ENCODE peak calls at places on chromosomes 5 and 9, in eight cellular contexts. U is mammary epithelial cell; B is neural progenitor cell; E is IMR-90; X is endothelial cell of umbilical vein; W is CD8-positive, alpha-beta T cell; C is thyroid gland; G is lower lobe of right lung. H is an unnamed sample.

GRCh38 chr9:110429453-110429852 is 91.8 kb upstream of the TXNDC8 start:
- DNase-seq in U (no peak), B (no peak), E (peak), X (no peak), W (no peak), C (no peak), G (no peak), H (peak)

GRCh38 chr5:41863871-41864486 is 6.2 kb downstream of the OXCT1 start:
- DNase-seq in U (peak), B (no peak), E (peak), X (no peak), W (no peak), C (no peak), G (no peak), H (peak)

GRCh38 chr5:178115136-178115834 is 2.0 kb downstream of the N4BP3 start:
- DNase-seq in U (no peak), B (peak), E (no peak), X (no peak), W (no peak), C (no peak), G (no peak), H (no peak)

GRCh38 chr5:1747079-1747802 is 52.4 kb downstream of the MRPL36 start:
- DNase-seq in U (no peak), B (no peak), E (no peak), X (no peak), W (no peak), C (no peak), G (peak), H (no peak)

GRCh38 chr5:178331491-178331981 is 98.9 kb upstream of the PHYKPL start:
- DNase-seq in U (no peak), B (peak), E (no peak), X (no peak), W (no peak), C (peak), G (peak), H (no peak)

GRCh38 chr5:155728857-155729683 is 597.9 kb upstream of the SGCD start:
- DNase-seq in U (peak), B (peak), E (no peak), X (no peak), W (no peak), C (no peak), G (peak), H (peak)

GRCh38 chr9:76302947-76303550 is 91.2 kb downstream of the RFK start:
- DNase-seq in U (peak), B (peak), E (peak), X (peak), W (no peak), C (peak), G (no peak), H (peak)

GRCh38 chr5:132746592-132747063 is 598 bp upstream of the CCNI2 start:
- DNase-seq in U (no peak), B (peak), E (no peak), X (peak), W (no peak), C (peak), G (no peak), H (no peak)

GRCh38 chr5:62316110-62316509 is 10.1 kb downstream of the KIF2A start:
- DNase-seq in U (no peak), B (no peak), E (peak), X (no peak), W (no peak), C (no peak), G (no peak), H (peak)

GRCh38 chr9:124780060-124780756 is 3.3 kb downstream of the OLFML2A start:
- DNase-seq in U (no peak), B (no peak), E (no peak), X (no peak), W (no peak), C (peak), G (no peak), H (peak)

GRCh38 chr5:72109625-72110024 is 2.4 kb downstream of the MAP1B start:
- DNase-seq in U (no peak), B (peak), E (no peak), X (no peak), W (no peak), C (no peak), G (no peak), H (peak)

GRCh38 chr9:24832307-24832706 is 286.6 kb upstream of the IZUMO3 start:
- DNase-seq in U (no peak), B (peak), E (no peak), X (no peak), W (no peak), C (no peak), G (no peak), H (peak)

GRCh38 chr9:19992556-19992955 is 203.7 kb upstream of the SLC24A2 start:
- DNase-seq in U (peak), B (no peak), E (peak), X (no peak), W (no peak), C (no peak), G (no peak), H (peak)

GRCh38 chr5:116806879-116807278 is 232.3 kb upstream of the SEMA6A start:
- DNase-seq in U (no peak), B (no peak), E (no peak), X (no peak), W (no peak), C (no peak), G (no peak), H (no peak)

GRCh38 chr5:102795546-102795945 is 40.4 kb downstream of the PAM start:
- DNase-seq in U (no peak), B (no peak), E (no peak), X (no peak), W (no peak), C (no peak), G (no peak), H (no peak)
- H3K4me3 ChIP-seq in U (no peak), B (no peak), E (no peak), X (no peak), W (no peak), C (no peak), G (no peak), H (no peak)

GRCh38 chr9:75013735-75014134 is 14.4 kb downstream of the CARNMT1 start:
- DNase-seq in U (no peak), B (no peak), E (no peak), X (no peak), W (no peak), C (no peak), G (no peak), H (no peak)

DNA sequence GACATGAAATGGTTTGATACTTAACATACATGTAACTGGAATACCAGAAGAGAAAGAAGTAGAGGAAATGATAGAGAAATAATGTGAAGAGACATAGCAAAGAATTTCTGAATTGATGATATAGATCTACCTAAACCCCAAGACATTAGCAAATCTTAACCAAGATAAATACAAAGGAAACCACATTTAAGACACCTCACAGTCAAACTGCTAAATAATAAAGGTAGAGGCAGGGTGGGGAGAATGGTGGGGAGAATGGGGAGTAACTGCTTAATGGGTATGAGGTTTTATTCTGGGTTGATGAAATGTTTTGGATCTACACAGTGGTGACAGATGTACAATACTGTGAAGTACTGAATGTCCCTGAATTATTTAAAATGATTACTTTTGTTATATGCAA is 17.5 kb downstream of the CARNMT1 start:
- DNase-seq in U (no peak), B (no peak), E (no peak), X (no peak), W (no peak), C (no peak), G (no peak), H (no peak)
- TF ChIP-seq CTCF in U (no peak), B (no peak), E (no peak), X (no peak), W (no peak), C (no peak), G (no peak), H (no peak)

DNA sequence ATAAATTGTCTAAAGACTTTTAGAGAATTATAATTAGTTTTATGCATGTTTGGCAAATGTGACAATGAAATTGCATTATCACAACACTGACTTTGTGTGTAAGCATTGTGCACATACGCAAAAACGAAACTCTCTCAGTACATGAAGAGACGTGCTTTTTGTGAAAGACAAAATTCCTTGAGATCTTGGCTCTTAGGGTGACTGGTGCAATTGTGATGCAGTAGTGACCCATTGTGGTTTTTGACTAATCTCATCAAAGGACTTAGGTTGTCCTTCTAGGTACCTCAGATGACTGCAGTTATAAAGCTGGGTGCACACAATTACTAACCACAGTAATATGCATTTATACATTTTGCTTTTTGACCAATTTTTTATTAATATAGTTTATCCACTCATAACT is 25.3 kb upstream of the TYRP1 start:
- DNase-seq in U (peak), B (no peak), E (no peak), X (no peak), W (no peak), C (no peak), G (no peak), H (no peak)
- H3K4me3 ChIP-seq in U (no peak), B (no peak), E (no peak), X (no peak), W (no peak), C (no peak), G (no peak), H (no peak)

DNA sequence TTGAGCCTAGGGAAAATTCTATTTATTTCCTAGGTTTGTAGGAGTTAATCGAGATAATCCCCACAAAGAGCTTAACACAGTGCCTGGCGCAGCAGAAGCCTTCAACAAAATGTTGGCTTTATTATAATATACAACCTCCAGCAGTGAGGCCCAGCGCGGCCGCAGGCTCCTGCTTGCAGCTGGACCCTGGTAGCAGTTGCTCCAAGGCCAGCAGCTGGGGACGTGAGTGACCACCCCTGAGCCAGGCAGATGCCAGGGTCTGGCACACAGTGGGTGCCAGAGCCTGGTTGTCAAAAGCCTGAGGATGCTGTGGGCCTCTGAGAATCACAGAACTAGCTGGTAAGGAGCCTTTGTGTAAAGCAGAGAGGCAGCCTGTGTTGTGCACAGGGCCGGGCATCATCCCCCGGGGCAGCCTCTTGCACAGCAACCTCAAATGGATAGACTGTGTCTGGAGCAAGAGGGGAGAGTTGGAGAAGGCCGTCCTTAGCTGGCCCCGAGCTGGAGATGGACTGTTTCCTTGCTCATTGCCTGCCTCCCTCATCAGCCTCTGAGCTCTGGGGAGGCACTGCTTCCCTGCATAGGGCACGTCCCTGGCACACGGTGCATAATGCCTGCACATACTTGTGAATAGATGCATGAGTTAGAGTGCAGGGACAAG is 17.3 kb downstream of the CSF1R start:
- DNase-seq in U (no peak), B (no peak), E (no peak), X (no peak), W (no peak), C (no peak), G (no peak), H (no peak)
- TF ChIP-seq CTCF in U (no peak), B (no peak), E (no peak), X (no peak), W (no peak), C (no peak), G (no peak), H (no peak)

DNA sequence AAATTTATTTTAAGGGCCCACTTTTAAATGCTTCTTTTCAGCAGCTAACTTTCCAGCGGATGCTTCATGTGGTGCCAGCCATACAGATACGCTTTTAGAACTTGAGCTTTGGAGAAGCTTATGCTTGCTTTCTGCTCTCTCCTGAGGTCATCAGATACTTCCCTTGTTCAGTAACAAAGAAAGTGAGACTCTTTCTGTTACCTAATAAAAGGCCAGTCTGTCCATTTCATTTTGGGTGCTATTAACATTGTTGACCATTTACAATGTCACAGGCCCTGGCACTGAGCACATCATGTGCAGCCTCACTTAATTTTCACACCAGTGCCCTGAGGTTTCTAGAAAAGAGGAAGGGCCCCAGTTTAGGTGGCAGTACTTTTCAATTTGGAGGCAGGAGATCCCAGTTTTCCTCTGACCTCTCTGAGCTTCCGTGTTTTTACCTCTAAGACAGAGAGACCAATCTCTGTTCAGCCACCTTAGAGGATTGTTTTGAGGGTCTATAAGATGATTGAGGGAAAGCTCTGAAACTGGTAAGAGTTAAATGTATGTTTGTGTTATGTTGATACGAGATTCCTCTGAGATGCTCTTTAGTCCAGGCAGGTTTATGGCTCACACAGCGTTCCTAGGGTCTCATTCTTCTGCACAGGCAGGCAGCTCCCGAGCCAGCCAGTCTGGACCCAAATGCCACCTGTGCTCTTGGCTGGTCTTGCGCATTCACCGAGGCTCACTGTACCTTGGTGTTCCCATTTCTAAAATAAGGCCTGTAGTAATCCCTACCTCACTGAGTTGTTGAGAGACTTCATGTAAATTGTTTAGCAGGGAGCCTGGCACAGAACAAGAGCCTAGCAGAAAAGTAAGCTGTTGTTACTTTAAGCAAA is 4.4 kb downstream of the ABL1 start:
- DNase-seq in U (no peak), B (no peak), E (no peak), X (no peak), W (no peak), C (peak), G (no peak), H (no peak)
- H3K4me3 ChIP-seq in U (no peak), B (no peak), E (no peak), X (no peak), W (no peak), C (no peak), G (no peak), H (no peak)

GRCh38 chr5:149636861-149637246 is 55.6 kb downstream of the ARHGEF37 start:
- DNase-seq in U (peak), B (peak), E (peak), X (peak), W (no peak), C (peak), G (no peak), H (peak)
- TF ChIP-seq CTCF in U (peak), B (peak), E (peak), X (peak), W (peak), C (peak), G (peak), H (peak)

GRCh38 chr9:34579819-34580185 is 9.7 kb downstream of the CNTFR start:
- DNase-seq in U (no peak), B (no peak), E (no peak), X (no peak), W (no peak), C (no peak), G (no peak), H (no peak)

GRCh38 chr9:34576943-34577634 is 12.4 kb downstream of the CNTFR start:
- DNase-seq in U (no peak), B (peak), E (no peak), X (no peak), W (no peak), C (no peak), G (no peak), H (no peak)

GRCh38 chr9:34577635-34578240 is 11.8 kb downstream of the CNTFR start:
- DNase-seq in U (no peak), B (peak), E (no peak), X (no peak), W (no peak), C (no peak), G (no peak), H (no peak)

GRCh38 chr9:34579097-34579818 is 10.3 kb downstream of the CNTFR start:
- DNase-seq in U (no peak), B (peak), E (no peak), X (no peak), W (no peak), C (no peak), G (no peak), H (no peak)

DNA sequence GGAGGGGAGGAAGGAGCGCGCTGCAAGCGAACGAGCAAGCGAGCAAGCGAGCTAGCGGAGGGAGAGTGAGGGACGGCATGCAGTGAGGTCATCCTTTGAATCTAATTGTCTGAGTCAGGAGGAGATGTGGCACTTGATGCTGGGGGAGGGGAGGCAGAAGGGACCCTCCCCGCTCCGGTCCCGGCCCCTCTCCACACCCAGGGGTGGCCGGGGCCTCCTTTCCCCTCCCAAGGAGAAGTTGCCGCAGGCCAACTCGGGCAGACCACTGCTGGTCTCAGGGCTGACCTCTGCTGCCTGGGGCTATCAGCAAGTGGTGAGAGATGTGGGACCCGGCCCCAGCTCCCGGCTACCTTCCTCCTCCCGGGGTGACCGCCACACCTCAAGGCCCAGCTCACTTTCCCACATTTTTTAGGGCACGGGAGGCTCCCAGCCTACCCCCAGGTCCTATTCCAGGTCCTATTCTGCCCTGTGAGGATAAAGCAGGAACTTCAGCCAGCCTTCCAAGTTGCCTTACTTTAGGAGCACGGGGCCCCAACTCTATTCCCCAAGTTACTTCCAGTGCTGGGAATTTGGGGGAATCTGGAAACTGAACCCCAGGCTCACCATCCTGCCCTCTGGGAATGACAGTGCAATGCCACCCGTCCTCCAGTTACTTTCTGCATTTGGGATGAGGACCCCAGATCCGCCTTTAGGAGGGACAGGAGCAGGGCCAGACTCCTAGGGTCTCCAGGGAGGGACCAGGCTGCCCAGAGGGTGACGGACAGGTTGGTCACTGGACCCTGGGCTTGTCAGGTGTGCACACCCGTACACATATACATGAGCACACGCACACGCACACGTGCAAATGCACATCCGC is 11.1 kb downstream of the CNTFR start:
- DNase-seq in U (no peak), B (peak), E (peak), X (peak), W (no peak), C (no peak), G (no peak), H (peak)
- H3K4me3 ChIP-seq in U (no peak), B (peak), E (no peak), X (no peak), W (no peak), C (peak), G (peak), H (no peak)

GRCh38 chr5:141172381-141173204 is at the start of gene PCDHB7:
- DNase-seq in U (peak), B (peak), E (peak), X (peak), W (no peak), C (peak), G (no peak), H (peak)
- TF ChIP-seq CTCF in U (peak), B (peak), E (peak), X (peak), W (peak), C (no peak), G (peak), H (peak)

GRCh38 chr9:99411068-99411467 is 189.0 kb downstream of the SEC61B start:
- DNase-seq in U (peak), B (no peak), E (peak), X (no peak), W (no peak), C (no peak), G (no peak), H (peak)

GRCh38 chr9:99406939-99407338 is 184.9 kb downstream of the SEC61B start:
- DNase-seq in U (no peak), B (no peak), E (no peak), X (no peak), W (no peak), C (no peak), G (no peak), H (no peak)

GRCh38 chr9:99414321-99414720 is 192.2 kb downstream of the SEC61B start:
- DNase-seq in U (no peak), B (no peak), E (no peak), X (no peak), W (no peak), C (no peak), G (no peak), H (no peak)

GRCh38 chr9:99416007-99416406 is 193.9 kb downstream of the SEC61B start:
- DNase-seq in U (no peak), B (no peak), E (peak), X (no peak), W (no peak), C (no peak), G (no peak), H (peak)

DNA sequence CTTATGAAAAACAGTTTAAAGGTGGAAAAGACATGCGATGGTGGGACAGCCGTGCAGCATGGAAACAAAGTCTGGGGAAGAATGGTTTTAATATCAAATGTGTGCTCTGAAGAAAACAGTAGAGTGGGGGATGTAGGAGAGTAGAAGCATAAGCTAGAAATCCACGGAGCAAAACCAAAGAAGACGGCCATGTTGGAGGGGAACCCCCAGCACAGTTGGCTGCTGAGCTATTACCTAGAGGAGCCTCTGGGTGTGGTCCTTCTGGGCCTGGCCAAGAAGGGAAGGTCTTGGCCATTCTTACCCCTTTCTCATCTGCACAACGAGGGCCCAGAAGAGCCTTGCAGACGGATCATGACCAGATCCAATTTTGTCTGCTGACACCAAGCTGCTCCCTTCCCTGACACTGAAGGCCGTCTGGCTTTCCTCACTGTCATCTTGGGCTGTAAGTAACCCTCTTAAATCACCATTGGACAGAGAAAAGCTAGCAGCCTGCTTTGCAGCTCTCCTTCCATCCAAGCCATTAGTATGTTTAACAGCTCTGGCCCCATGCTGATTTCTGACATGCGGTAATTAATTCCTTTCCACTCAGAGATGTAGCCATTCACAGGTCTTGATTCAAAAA is 189.5 kb downstream of the SEC61B start:
- DNase-seq in U (no peak), B (peak), E (no peak), X (no peak), W (no peak), C (no peak), G (no peak), H (no peak)
- H3K4me3 ChIP-seq in U (no peak), B (no peak), E (no peak), X (no peak), W (no peak), C (no peak), G (no peak), H (no peak)